ENCODE peak calls at places on chromosomes 4 and X, in four cellular contexts. V is stimulated activated CD4-positive, alpha-beta T cell treated with anti-CD3 and anti-CD28 coated beads, Interleukin-2, amount 100 ng/mL, for 48 hours; B is frontal cortex; E is NCI-H1105 treated with DMSO at 0.1 percent for 48 hours. X is an unnamed sample.

GRCh38 chr4:11634283-11634682 is 205.6 kb upstream of the HS3ST1 start:
- DNase-seq in V (no peak), B (no peak), E (no peak), X (no peak)

GRCh38 chrX:413322-414201 is 26.9 kb upstream of the PPP2R3B start:
- DNase-seq in V (no peak), B (no peak), E (no peak), X (no peak)

GRCh38 chr4:141713771-141714445 is 77.5 kb downstream of the IL15 start:
- DNase-seq in V (no peak), B (no peak), E (no peak), X (no peak)

GRCh38 chr4:159455675-159456235 is 352.9 kb downstream of the RAPGEF2 start:
- DNase-seq in V (no peak), B (no peak), E (peak; percentile 6), X (no peak)

GRCh38 chr4:174334628-174335027 is 50.9 kb downstream of the CEP44 start:
- DNase-seq in V (no peak), B (no peak), E (no peak), X (no peak)

GRCh38 chr4:47075241-47075640 is 43.9 kb downstream of the GABRB1 start:
- DNase-seq in V (no peak), B (no peak), E (no peak), X (no peak)

GRCh38 chr4:28229092-28229491 is 1368.5 kb downstream of the STIM2 start:
- DNase-seq in V (no peak), B (no peak), E (no peak), X (no peak)

GRCh38 chr4:77395481-77395880 is 210.1 kb upstream of the CXCL13 start:
- DNase-seq in V (no peak), B (no peak), E (peak; percentile 53), X (no peak)

GRCh38 chr4:155248002-155248896 is 39.8 kb downstream of the NPY2R start:
- DNase-seq in V (no peak), B (no peak), E (no peak), X (no peak)

GRCh38 chr4:169915545-169915944 is 110.7 kb downstream of the MFAP3L start:
- DNase-seq in V (no peak), B (no peak), E (no peak), X (no peak)

GRCh38 chrX:40864972-40865371 is 129.6 kb upstream of the MED14 start:
- DNase-seq in V (no peak), B (no peak), E (no peak), X (no peak)

GRCh38 chrX:9899640-9900075 is 67.5 kb upstream of the CLDN34 start:
- DNase-seq in V (peak; percentile 7), B (peak; percentile 57), E (no peak), X (peak; percentile 11)

GRCh38 chr4:8940792-8941491 is 69.3 kb upstream of the HMX1 start:
- DNase-seq in V (no peak), B (no peak), E (no peak), X (no peak)

GRCh38 chr4:134708026-134708425 is 506.4 kb upstream of the PABPC4L start:
- DNase-seq in V (no peak), B (no peak), E (no peak), X (no peak)

GRCh38 chr4:3039706-3040366 is 34.5 kb downstream of the HTT-AS start:
- DNase-seq in V (no peak), B (no peak), E (no peak), X (no peak)

GRCh38 chrX:110684653-110685052 is 111.0 kb downstream of the CHRDL1 start:
- DNase-seq in V (no peak), B (no peak), E (no peak), X (no peak)

GRCh38 chr4:65825121-65825520 is 154.8 kb upstream of the EPHA5 start:
- DNase-seq in V (no peak), B (no peak), E (no peak), X (no peak)

GRCh38 chrX:39425124-39425806 is 624.0 kb downstream of the MID1IP1 start:
- DNase-seq in V (no peak), B (no peak), E (no peak), X (no peak)

GRCh38 chr4:68373513-68373912 is 23.6 kb upstream of the YTHDC1 start:
- DNase-seq in V (peak; percentile 36), B (peak; percentile 42), E (no peak), X (peak; percentile 60)

GRCh38 chr4:4782969-4783368 is 76.5 kb upstream of the MSX1 start:
- DNase-seq in V (no peak), B (no peak), E (no peak), X (no peak)

GRCh38 chr4:123102897-123103489 is 180.6 kb upstream of the NUDT6 start:
- DNase-seq in V (no peak), B (no peak), E (peak; percentile 30), X (peak; percentile 38)

GRCh38 chrX:94058728-94059382 is 384.8 kb downstream of the FAM133A start:
- DNase-seq in V (peak; percentile 0), B (no peak), E (peak; percentile 29), X (no peak)

GRCh38 chrX:56557376-56557929 is 6.0 kb upstream of the UBQLN2 start:
- DNase-seq in V (no peak), B (no peak), E (no peak), X (no peak)

GRCh38 chr4:98421106-98421505 is 159.9 kb downstream of the RAP1GDS1 start:
- DNase-seq in V (no peak), B (no peak), E (no peak), X (no peak)

GRCh38 chrX:152600853-152601635 is 36.7 kb upstream of the GABRQ start:
- DNase-seq in V (no peak), B (no peak), E (peak; percentile 74), X (no peak)

GRCh38 chr4:105058177-105058812 is 88.4 kb upstream of the TET2 start:
- DNase-seq in V (no peak), B (no peak), E (no peak), X (no peak)

GRCh38 chr4:37687175-37687525 is 974 bp upstream of the RELL1 start:
- DNase-seq in V (no peak), B (no peak), E (peak; percentile 50), X (no peak)

GRCh38 chr4:18689308-18689915 is 667.9 kb upstream of the LCORL start:
- DNase-seq in V (peak; percentile 48), B (no peak), E (peak; percentile 43), X (peak; percentile 47)

GRCh38 chr4:45347056-45347455 is 620.7 kb upstream of the GNPDA2 start:
- DNase-seq in V (no peak), B (no peak), E (no peak), X (no peak)

GRCh38 chr4:153082322-153083301 is 121.6 kb upstream of the TRIM2 start:
- DNase-seq in V (no peak), B (no peak), E (no peak), X (no peak)

GRCh38 chrX:9866633-9867032 is 80.4 kb downstream of the SHROOM2 start:
- DNase-seq in V (no peak), B (no peak), E (no peak), X (no peak)

GRCh38 chrX:42384956-42385355 is 393.0 kb downstream of the PPP1R2C start:
- DNase-seq in V (no peak), B (no peak), E (no peak), X (no peak)

GRCh38 chrX:10022580-10023245 is 55.6 kb downstream of the CLDN34 start:
- DNase-seq in V (no peak), B (no peak), E (no peak), X (no peak)